ENCODE peak calls at places on chromosomes 12 and 14, in ten cellular contexts. One of them, this sample, is unnamed.

GRCh38 chr12:89417246-89417977 is 65.1 kb upstream of the DUSP6 start:
- DNase-seq in body of pancreas: no peak
- DNase-seq in heart left ventricle: no peak
- DNase-seq in stomach: no peak
- DNase-seq in ovary: no peak
- DNase-seq in A549: peak
- DNase-seq in lower leg skin: no peak
- DNase-seq in HCT116: no peak
- DNase-seq in H54: no peak
- DNase-seq in IMR-90: peak
- DNase-seq in this sample: no peak

GRCh38 chr12:94377599-94377998 is 82.1 kb downstream of the CEP83 start:
- DNase-seq in heart left ventricle: no peak
- DNase-seq in A549: no peak
- DNase-seq in IMR-90: no peak
- DNase-seq in HCT116: no peak
- DNase-seq in lower leg skin: no peak
- DNase-seq in stomach: no peak
- DNase-seq in body of pancreas: no peak
- DNase-seq in H54: no peak
- DNase-seq in ovary: no peak
- DNase-seq in this sample: no peak

GRCh38 chr12:91846466-91847055 is 299.1 kb downstream of the BTG1 start:
- DNase-seq in HCT116: no peak
- DNase-seq in stomach: no peak
- DNase-seq in lower leg skin: no peak
- DNase-seq in A549: no peak
- DNase-seq in H54: no peak
- DNase-seq in ovary: no peak
- DNase-seq in heart left ventricle: no peak
- DNase-seq in IMR-90: peak
- DNase-seq in body of pancreas: no peak
- DNase-seq in this sample: no peak

GRCh38 chr14:38042356-38042755 is 165.3 kb upstream of the SSTR1 start:
- DNase-seq in lower leg skin: no peak
- DNase-seq in ovary: no peak
- DNase-seq in A549: peak
- DNase-seq in stomach: no peak
- DNase-seq in HCT116: peak
- DNase-seq in IMR-90: peak
- DNase-seq in heart left ventricle: no peak
- DNase-seq in body of pancreas: no peak
- DNase-seq in H54: peak
- DNase-seq in this sample: no peak

GRCh38 chr12:113684053-113684907 is 212.6 kb upstream of the LHX5 start:
- DNase-seq in A549: no peak
- DNase-seq in body of pancreas: no peak
- DNase-seq in H54: peak
- DNase-seq in HCT116: no peak
- DNase-seq in lower leg skin: no peak
- DNase-seq in ovary: no peak
- DNase-seq in stomach: no peak
- DNase-seq in IMR-90: peak
- DNase-seq in heart left ventricle: no peak
- DNase-seq in this sample: no peak

GRCh38 chr12:10121278-10121677 is 8.7 kb downstream of the CLEC7A start:
- DNase-seq in body of pancreas: no peak
- DNase-seq in H54: no peak
- DNase-seq in stomach: no peak
- DNase-seq in A549: no peak
- DNase-seq in HCT116: no peak
- DNase-seq in IMR-90: no peak
- DNase-seq in ovary: no peak
- DNase-seq in lower leg skin: no peak
- DNase-seq in heart left ventricle: no peak
- DNase-seq in this sample: no peak

GRCh38 chr12:11649413-11650278 is at the start of gene ETV6:
- DNase-seq in HCT116: peak
- DNase-seq in stomach: peak
- DNase-seq in IMR-90: peak
- DNase-seq in lower leg skin: peak
- DNase-seq in ovary: peak
- DNase-seq in H54: peak
- DNase-seq in heart left ventricle: peak
- DNase-seq in body of pancreas: peak
- DNase-seq in A549: peak
- DNase-seq in this sample: peak

GRCh38 chr12:118514297-118514696 is 137.9 kb downstream of the SUDS3 start:
- DNase-seq in A549: no peak
- DNase-seq in lower leg skin: no peak
- DNase-seq in HCT116: no peak
- DNase-seq in heart left ventricle: no peak
- DNase-seq in stomach: no peak
- DNase-seq in IMR-90: no peak
- DNase-seq in ovary: no peak
- DNase-seq in H54: no peak
- DNase-seq in body of pancreas: no peak
- DNase-seq in this sample: no peak

GRCh38 chr12:70243510-70244331 is 488 bp downstream of the CNOT2 start:
- DNase-seq in IMR-90: peak
- DNase-seq in ovary: peak
- DNase-seq in heart left ventricle: peak
- DNase-seq in lower leg skin: peak
- DNase-seq in body of pancreas: peak
- DNase-seq in A549: peak
- DNase-seq in stomach: peak
- DNase-seq in HCT116: peak
- DNase-seq in H54: peak
- DNase-seq in this sample: peak

GRCh38 chr14:65230287-65230728 is 128.0 kb upstream of the MAX start:
- DNase-seq in IMR-90: no peak
- DNase-seq in body of pancreas: peak
- DNase-seq in lower leg skin: no peak
- DNase-seq in H54: no peak
- DNase-seq in A549: peak
- DNase-seq in ovary: peak
- DNase-seq in stomach: peak
- DNase-seq in HCT116: no peak
- DNase-seq in heart left ventricle: peak
- DNase-seq in this sample: peak

GRCh38 chr14:52314521-52315354 is 626 bp downstream of the PTGER2 start:
- DNase-seq in H54: no peak
- DNase-seq in body of pancreas: peak
- DNase-seq in stomach: peak
- DNase-seq in heart left ventricle: peak
- DNase-seq in A549: no peak
- DNase-seq in HCT116: no peak
- DNase-seq in lower leg skin: no peak
- DNase-seq in IMR-90: peak
- DNase-seq in ovary: peak
- DNase-seq in this sample: peak

GRCh38 chr12:57695770-57696432 is 2.0 kb downstream of the OS9 start:
- DNase-seq in HCT116: no peak
- DNase-seq in heart left ventricle: no peak
- DNase-seq in ovary: no peak
- DNase-seq in A549: no peak
- DNase-seq in body of pancreas: no peak
- DNase-seq in IMR-90: no peak
- DNase-seq in lower leg skin: no peak
- DNase-seq in H54: no peak
- DNase-seq in stomach: no peak
- DNase-seq in this sample: no peak

GRCh38 chr12:57694459-57695019 is 607 bp downstream of the OS9 start:
- DNase-seq in stomach: no peak
- DNase-seq in lower leg skin: no peak
- DNase-seq in body of pancreas: no peak
- DNase-seq in A549: no peak
- DNase-seq in IMR-90: no peak
- DNase-seq in heart left ventricle: no peak
- DNase-seq in ovary: no peak
- DNase-seq in HCT116: no peak
- DNase-seq in H54: no peak
- DNase-seq in this sample: peak

GRCh38 chr12:57693659-57694458 is at the start of gene OS9:
- DNase-seq in H54: peak
- DNase-seq in lower leg skin: peak
- DNase-seq in IMR-90: peak
- DNase-seq in ovary: peak
- DNase-seq in HCT116: peak
- DNase-seq in heart left ventricle: peak
- DNase-seq in body of pancreas: peak
- DNase-seq in stomach: peak
- DNase-seq in A549: peak
- DNase-seq in this sample: peak

GRCh38 chr12:57698414-57698813 is 4.5 kb downstream of the OS9 start:
- DNase-seq in H54: no peak
- DNase-seq in IMR-90: no peak
- DNase-seq in heart left ventricle: no peak
- DNase-seq in HCT116: no peak
- DNase-seq in ovary: no peak
- DNase-seq in A549: no peak
- DNase-seq in body of pancreas: no peak
- DNase-seq in lower leg skin: no peak
- DNase-seq in stomach: no peak
- DNase-seq in this sample: no peak

DNA sequence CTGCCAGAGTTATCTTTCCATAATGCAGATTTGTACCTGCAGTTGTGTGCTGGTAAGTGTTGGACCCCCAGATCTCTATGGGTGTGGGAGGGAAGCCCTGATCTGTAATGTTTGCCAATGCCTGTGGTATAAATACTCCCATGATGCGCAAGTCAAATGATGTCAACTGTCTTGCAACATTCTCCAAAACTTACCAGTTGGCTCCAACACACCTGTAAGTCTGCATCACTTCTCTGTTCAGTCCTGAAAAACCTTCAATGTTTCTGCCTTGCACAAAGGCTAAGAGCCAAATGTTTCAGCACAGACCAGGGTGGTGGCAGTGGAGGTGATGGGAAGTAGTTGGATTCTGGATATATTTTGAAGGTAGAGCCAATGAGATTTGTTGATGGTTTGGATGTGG is 3.1 kb downstream of the OS9 start:
- DNase-seq in IMR-90: no peak
- DNase-seq in lower leg skin: no peak
- DNase-seq in A549: no peak
- DNase-seq in body of pancreas: no peak
- DNase-seq in HCT116: no peak
- DNase-seq in heart left ventricle: no peak
- DNase-seq in ovary: no peak
- DNase-seq in stomach: no peak
- DNase-seq in H54: no peak
- DNase-seq in this sample: no peak
- TF ChIP-seq POLR2A in IMR-90: no peak
- TF ChIP-seq POLR2A in lower leg skin: no peak
- TF ChIP-seq POLR2A in A549: no peak
- TF ChIP-seq POLR2A in body of pancreas: no peak
- TF ChIP-seq POLR2A in HCT116: no peak
- TF ChIP-seq POLR2A in heart left ventricle: no peak
- TF ChIP-seq POLR2A in ovary: no peak
- TF ChIP-seq POLR2A in stomach: no peak
- TF ChIP-seq POLR2A in H54: no peak
- TF ChIP-seq POLR2A in this sample: no peak

DNA sequence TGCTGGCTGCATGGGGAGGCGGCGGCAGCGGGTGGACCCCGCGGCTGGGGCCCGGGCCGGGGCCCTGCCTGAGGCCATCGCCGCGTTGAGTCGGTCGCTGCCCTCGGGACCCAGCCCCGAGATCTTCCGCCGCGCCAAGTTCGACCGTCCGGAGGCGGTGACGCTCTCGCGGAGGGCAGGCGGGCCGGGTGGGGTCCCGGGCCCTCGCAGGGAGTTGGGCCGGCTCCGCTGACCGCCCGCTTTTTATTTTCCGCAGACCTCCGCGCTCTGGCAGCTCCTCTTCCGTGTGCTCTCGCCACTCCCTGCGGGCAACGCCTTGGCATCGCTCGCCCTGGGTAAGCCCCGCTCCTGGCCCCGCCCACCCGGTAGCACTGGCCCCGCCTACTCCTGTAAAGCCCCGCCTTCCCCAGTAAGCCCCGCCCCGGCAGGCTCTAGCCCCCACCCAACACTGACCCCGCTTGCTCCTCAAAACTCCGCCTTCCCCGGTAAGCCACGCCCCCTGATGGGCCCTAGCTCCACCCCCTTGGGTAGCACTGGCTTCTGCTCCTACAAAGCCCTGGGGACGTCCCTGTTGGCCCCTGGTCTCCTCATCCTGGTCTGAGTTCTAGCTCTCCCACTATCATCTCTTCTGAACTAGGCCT is 440 bp downstream of the TEDC1 start:
- DNase-seq in stomach: peak
- DNase-seq in body of pancreas: peak
- DNase-seq in A549: peak
- DNase-seq in ovary: peak
- DNase-seq in HCT116: peak
- DNase-seq in IMR-90: peak
- DNase-seq in heart left ventricle: peak
- DNase-seq in lower leg skin: peak
- DNase-seq in H54: peak
- DNase-seq in this sample: peak
- TF ChIP-seq POLR2A in stomach: no peak
- TF ChIP-seq POLR2A in body of pancreas: peak
- TF ChIP-seq POLR2A in A549: peak
- TF ChIP-seq POLR2A in ovary: peak
- TF ChIP-seq POLR2A in HCT116: peak
- TF ChIP-seq POLR2A in IMR-90: peak
- TF ChIP-seq POLR2A in heart left ventricle: no peak
- TF ChIP-seq POLR2A in lower leg skin: no peak
- TF ChIP-seq POLR2A in H54: peak
- TF ChIP-seq POLR2A in this sample: peak

DNA sequence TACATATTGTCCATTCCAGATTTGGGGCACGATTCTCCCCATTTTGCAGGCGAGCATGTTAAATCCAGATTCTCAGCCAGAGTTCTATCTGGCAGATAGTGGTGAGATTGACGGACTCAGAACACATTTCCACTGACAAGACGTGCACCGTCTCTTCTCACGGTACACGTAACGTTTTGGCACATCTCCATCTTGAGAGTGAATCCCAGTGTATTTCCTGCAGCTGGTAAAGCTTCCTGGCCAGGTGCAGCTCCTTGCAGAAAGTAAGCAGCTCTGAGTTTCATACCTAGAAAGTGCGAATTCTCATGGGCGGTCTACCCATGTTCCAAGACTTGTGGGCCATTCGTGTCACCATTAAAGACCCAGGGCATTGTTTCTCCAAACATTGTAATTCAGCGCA is 102.6 kb downstream of the TSPAN9 start:
- DNase-seq in heart left ventricle: no peak
- DNase-seq in IMR-90: no peak
- DNase-seq in ovary: no peak
- DNase-seq in H54: no peak
- DNase-seq in HCT116: no peak
- DNase-seq in body of pancreas: no peak
- DNase-seq in A549: no peak
- DNase-seq in lower leg skin: no peak
- DNase-seq in stomach: no peak
- DNase-seq in this sample: no peak
- TF ChIP-seq POLR2A in heart left ventricle: no peak
- TF ChIP-seq POLR2A in IMR-90: no peak
- TF ChIP-seq POLR2A in ovary: no peak
- TF ChIP-seq POLR2A in H54: no peak
- TF ChIP-seq POLR2A in HCT116: no peak
- TF ChIP-seq POLR2A in body of pancreas: no peak
- TF ChIP-seq POLR2A in A549: no peak
- TF ChIP-seq POLR2A in lower leg skin: no peak
- TF ChIP-seq POLR2A in stomach: no peak
- TF ChIP-seq POLR2A in this sample: no peak

GRCh38 chr12:4164591-4165558 is 108.7 kb upstream of the CCND2 start:
- DNase-seq in stomach: peak
- DNase-seq in HCT116: no peak
- DNase-seq in lower leg skin: no peak
- DNase-seq in IMR-90: peak
- DNase-seq in body of pancreas: no peak
- DNase-seq in A549: no peak
- DNase-seq in heart left ventricle: peak
- DNase-seq in H54: peak
- DNase-seq in ovary: peak
- DNase-seq in this sample: peak
- TF ChIP-seq POLR2A in stomach: no peak
- TF ChIP-seq POLR2A in HCT116: no peak
- TF ChIP-seq POLR2A in lower leg skin: no peak
- TF ChIP-seq POLR2A in IMR-90: peak
- TF ChIP-seq POLR2A in body of pancreas: no peak
- TF ChIP-seq POLR2A in A549: no peak
- TF ChIP-seq POLR2A in heart left ventricle: no peak
- TF ChIP-seq POLR2A in H54: peak
- TF ChIP-seq POLR2A in ovary: no peak
- TF ChIP-seq POLR2A in this sample: no peak